ENCODE peak calls at places on chromosomes 2 and 18, in ten cellular contexts. One of them, this sample, is unnamed.
A peak's percentile ranks its signal among the peaks of the same experiment; 100 is the strongest.

GRCh38 chr2:214740867-214741266 is 68.6 kb downstream of the BARD1 start:
- DNase-seq in HCEC 1CT: no peak
- DNase-seq in CD4-positive, alpha-beta T cell: no peak
- DNase-seq in iPS-NIHi11: no peak
- DNase-seq in GM13976: no peak
- DNase-seq in transverse colon: no peak
- DNase-seq in MV-4-11: no peak
- DNase-seq in activated CD4-positive, alpha-beta T cell treated with anti-CD3 and anti-CD28 coated beads, Interleukin-2, amount 10 ng/mL, durations not matched to agents 7 days and 5 days: no peak
- DNase-seq in activated CD4-positive, alpha-beta memory T cell treated with anti-CD3 and anti-CD28 coated beads for 36 hours: no peak
- DNase-seq in cardiac fibroblast: no peak
- DNase-seq in this sample: no peak

GRCh38 chr18:11114653-11115052 is 34.7 kb downstream of the PIEZO2 start:
- DNase-seq in MV-4-11: no peak
- DNase-seq in cardiac fibroblast: no peak
- DNase-seq in activated CD4-positive, alpha-beta memory T cell treated with anti-CD3 and anti-CD28 coated beads for 36 hours: no peak
- DNase-seq in iPS-NIHi11: no peak
- DNase-seq in transverse colon: no peak
- DNase-seq in GM13976: no peak
- DNase-seq in CD4-positive, alpha-beta T cell: no peak
- DNase-seq in activated CD4-positive, alpha-beta T cell treated with anti-CD3 and anti-CD28 coated beads, Interleukin-2, amount 10 ng/mL, durations not matched to agents 7 days and 5 days: no peak
- DNase-seq in HCEC 1CT: no peak
- DNase-seq in this sample: no peak

GRCh38 chr2:120132190-120132589 is 91.0 kb downstream of the TMEM185B start:
- DNase-seq in activated CD4-positive, alpha-beta memory T cell treated with anti-CD3 and anti-CD28 coated beads for 36 hours: no peak
- DNase-seq in CD4-positive, alpha-beta T cell: no peak
- DNase-seq in HCEC 1CT: peak; percentile 55
- DNase-seq in cardiac fibroblast: peak; percentile 76
- DNase-seq in GM13976: no peak
- DNase-seq in iPS-NIHi11: no peak
- DNase-seq in transverse colon: no peak
- DNase-seq in MV-4-11: no peak
- DNase-seq in activated CD4-positive, alpha-beta T cell treated with anti-CD3 and anti-CD28 coated beads, Interleukin-2, amount 10 ng/mL, durations not matched to agents 7 days and 5 days: no peak
- DNase-seq in this sample: no peak

GRCh38 chr18:10912790-10913560 is 236.4 kb downstream of the PIEZO2 start:
- DNase-seq in CD4-positive, alpha-beta T cell: no peak
- DNase-seq in cardiac fibroblast: peak; percentile 90
- DNase-seq in MV-4-11: no peak
- DNase-seq in GM13976: no peak
- DNase-seq in activated CD4-positive, alpha-beta T cell treated with anti-CD3 and anti-CD28 coated beads, Interleukin-2, amount 10 ng/mL, durations not matched to agents 7 days and 5 days: no peak
- DNase-seq in iPS-NIHi11: no peak
- DNase-seq in HCEC 1CT: no peak
- DNase-seq in transverse colon: no peak
- DNase-seq in activated CD4-positive, alpha-beta memory T cell treated with anti-CD3 and anti-CD28 coated beads for 36 hours: no peak
- DNase-seq in this sample: no peak

GRCh38 chr18:40380657-40381441 is 1574.2 kb upstream of the PIK3C3 start:
- DNase-seq in activated CD4-positive, alpha-beta memory T cell treated with anti-CD3 and anti-CD28 coated beads for 36 hours: no peak
- DNase-seq in transverse colon: no peak
- DNase-seq in GM13976: no peak
- DNase-seq in iPS-NIHi11: no peak
- DNase-seq in MV-4-11: no peak
- DNase-seq in HCEC 1CT: no peak
- DNase-seq in activated CD4-positive, alpha-beta T cell treated with anti-CD3 and anti-CD28 coated beads, Interleukin-2, amount 10 ng/mL, durations not matched to agents 7 days and 5 days: no peak
- DNase-seq in CD4-positive, alpha-beta T cell: no peak
- DNase-seq in cardiac fibroblast: peak; percentile 10
- DNase-seq in this sample: no peak

GRCh38 chr18:27184115-27185024 is 738 bp downstream of the CHST9 start:
- DNase-seq in activated CD4-positive, alpha-beta memory T cell treated with anti-CD3 and anti-CD28 coated beads for 36 hours: no peak
- DNase-seq in transverse colon: no peak
- DNase-seq in MV-4-11: no peak
- DNase-seq in cardiac fibroblast: no peak
- DNase-seq in activated CD4-positive, alpha-beta T cell treated with anti-CD3 and anti-CD28 coated beads, Interleukin-2, amount 10 ng/mL, durations not matched to agents 7 days and 5 days: no peak
- DNase-seq in GM13976: peak; percentile 23
- DNase-seq in CD4-positive, alpha-beta T cell: no peak
- DNase-seq in iPS-NIHi11: peak; percentile 38
- DNase-seq in HCEC 1CT: no peak
- DNase-seq in this sample: peak; percentile 5

GRCh38 chr2:134836986-134837385 is 1.4 kb upstream of the ACMSD start:
- DNase-seq in cardiac fibroblast: peak; percentile 93
- DNase-seq in MV-4-11: no peak
- DNase-seq in iPS-NIHi11: no peak
- DNase-seq in HCEC 1CT: peak; percentile 91
- DNase-seq in transverse colon: no peak
- DNase-seq in GM13976: no peak
- DNase-seq in CD4-positive, alpha-beta T cell: no peak
- DNase-seq in activated CD4-positive, alpha-beta T cell treated with anti-CD3 and anti-CD28 coated beads, Interleukin-2, amount 10 ng/mL, durations not matched to agents 7 days and 5 days: no peak
- DNase-seq in activated CD4-positive, alpha-beta memory T cell treated with anti-CD3 and anti-CD28 coated beads for 36 hours: no peak
- DNase-seq in this sample: no peak

GRCh38 chr2:63056309-63057065 is 5.9 kb downstream of the OTX1 start:
- DNase-seq in iPS-NIHi11: peak; percentile 37
- DNase-seq in activated CD4-positive, alpha-beta memory T cell treated with anti-CD3 and anti-CD28 coated beads for 36 hours: peak; percentile 45
- DNase-seq in HCEC 1CT: no peak
- DNase-seq in activated CD4-positive, alpha-beta T cell treated with anti-CD3 and anti-CD28 coated beads, Interleukin-2, amount 10 ng/mL, durations not matched to agents 7 days and 5 days: no peak
- DNase-seq in transverse colon: peak; percentile 46
- DNase-seq in MV-4-11: peak; percentile 48
- DNase-seq in CD4-positive, alpha-beta T cell: no peak
- DNase-seq in cardiac fibroblast: no peak
- DNase-seq in GM13976: peak; percentile 63
- DNase-seq in this sample: no peak

GRCh38 chr2:3441465-3441864 is 62.0 kb downstream of the TRAPPC12 start:
- DNase-seq in activated CD4-positive, alpha-beta T cell treated with anti-CD3 and anti-CD28 coated beads, Interleukin-2, amount 10 ng/mL, durations not matched to agents 7 days and 5 days: no peak
- DNase-seq in iPS-NIHi11: no peak
- DNase-seq in GM13976: no peak
- DNase-seq in MV-4-11: no peak
- DNase-seq in transverse colon: no peak
- DNase-seq in HCEC 1CT: no peak
- DNase-seq in CD4-positive, alpha-beta T cell: no peak
- DNase-seq in activated CD4-positive, alpha-beta memory T cell treated with anti-CD3 and anti-CD28 coated beads for 36 hours: no peak
- DNase-seq in cardiac fibroblast: no peak
- DNase-seq in this sample: no peak

This sample was measured in prostate gland.